ENCODE peak calls at places on chromosome 16, in four cellular contexts. G is WTC11, I is GM12878, V is K562. X is an unnamed sample.

GRCh38 chr16:27237229-27238015 is 31.1 kb downstream of the NSMCE1 start:
- DNase-seq in G (no peak), I (peak; percentile 82), V (no peak), X (peak; percentile 68)

GRCh38 chr16:2846511-2847310 is 11.3 kb downstream of the PRSS22 start:
- DNase-seq in G (no peak), I (no peak), V (no peak), X (no peak)

GRCh38 chr16:51430716-51431369 is 279.8 kb upstream of the SALL1 start:
- DNase-seq in G (no peak), I (no peak), V (no peak), X (no peak)

GRCh38 chr16:62213763-62214162 is 177.5 kb upstream of the CDH8 start:
- DNase-seq in G (peak; percentile 76), I (no peak), V (no peak), X (no peak)

GRCh38 chr16:1167276-1168107 is 14.6 kb downstream of the CACNA1H start:
- DNase-seq in G (peak; percentile 43), I (no peak), V (no peak), X (no peak)

GRCh38 chr16:79008869-79009179 is 591.7 kb downstream of the MAF start:
- DNase-seq in G (no peak), I (no peak), V (no peak), X (no peak)

GRCh38 chr16:90032664-90033346 is 13.5 kb upstream of the DBNDD1 start:
- DNase-seq in G (no peak), I (no peak), V (no peak), X (no peak)

GRCh38 chr16:57730771-57731730 is 4.5 kb upstream of the KATNB1 start:
- DNase-seq in G (no peak), I (no peak), V (no peak), X (no peak)

GRCh38 chr16:85148959-85149358 is 36.7 kb upstream of the CIBAR2 start:
- DNase-seq in G (no peak), I (no peak), V (no peak), X (no peak)

GRCh38 chr16:50371936-50372595 is 3.3 kb upstream of the BRD7 start:
- DNase-seq in G (peak; percentile 57), I (no peak), V (no peak), X (peak; percentile 64)
- TF ChIP-seq USF1 in G (no peak), I (no peak), V (no peak), X (no peak)

GRCh38 chr16:30691907-30692306 is 7.1 kb upstream of the SRCAP start:
- DNase-seq in G (no peak), I (no peak), V (no peak), X (no peak)
- TF ChIP-seq USF1 in G (no peak), I (no peak), V (no peak), X (no peak)

DNA sequence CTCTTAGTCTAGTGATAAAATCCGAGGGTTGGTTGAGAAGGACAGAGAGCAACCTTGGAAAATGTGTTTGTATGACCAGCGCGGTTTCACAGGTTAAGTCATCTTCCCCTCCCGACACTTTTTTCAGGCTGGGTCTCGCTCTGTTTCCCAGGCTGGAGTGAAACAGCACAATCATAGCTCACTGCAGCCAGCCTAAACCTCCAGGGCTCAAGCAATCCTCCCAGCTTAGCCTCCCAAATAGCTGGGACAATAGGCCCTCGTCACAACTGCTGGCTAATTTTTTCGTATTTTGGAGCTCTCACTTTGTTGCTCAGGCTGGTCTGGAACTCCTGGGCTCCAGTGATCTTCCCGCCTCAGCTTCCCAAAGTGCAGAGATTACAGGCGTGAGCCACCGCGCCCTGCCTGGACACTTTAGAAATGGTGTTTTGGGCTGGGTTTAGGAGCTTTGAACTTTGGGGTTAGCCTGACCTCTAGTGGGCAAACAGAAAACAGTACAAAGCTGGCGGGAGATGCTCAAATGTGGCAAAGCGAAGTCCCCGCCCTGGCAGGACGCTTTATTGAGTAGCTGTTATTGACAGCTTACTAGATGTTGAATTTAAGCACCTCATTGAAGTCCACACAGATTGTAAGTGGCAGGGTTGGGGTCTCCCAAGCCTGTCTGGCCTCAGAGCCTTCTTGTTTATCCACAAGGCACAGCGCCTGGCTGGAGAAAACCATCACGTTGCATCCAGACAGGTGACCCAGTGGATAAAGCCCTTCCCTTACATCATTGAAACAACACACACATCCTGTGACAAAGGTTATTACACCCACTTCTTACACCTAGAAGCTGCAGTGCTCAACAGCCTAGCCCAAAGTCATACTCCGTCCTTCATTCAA is 34.7 kb upstream of the RBBP6 start:
- DNase-seq in G (peak; percentile 64), I (peak; percentile 17), V (peak; percentile 74), X (peak; percentile 64)
- TF ChIP-seq USF1 in G (no peak), I (no peak), V (no peak), X (no peak)

GRCh38 chr16:13612623-13613022 is 307.3 kb upstream of the ERCC4 start:
- DNase-seq in G (no peak), I (no peak), V (no peak), X (no peak)
- TF ChIP-seq USF1 in G (no peak), I (no peak), V (no peak), X (no peak)

GRCh38 chr16:12150600-12150999 is 174.1 kb downstream of the SNX29 start:
- DNase-seq in G (no peak), I (no peak), V (no peak), X (no peak)
- TF ChIP-seq USF1 in G (no peak), I (no peak), V (no peak), X (no peak)

GRCh38 chr16:69089091-69089912 is 16.2 kb upstream of the HAS3 start:
- DNase-seq in G (peak; percentile 48), I (peak; percentile 21), V (peak; percentile 61), X (peak; percentile 64)
- TF ChIP-seq USF1 in G (peak; percentile 19), I (no peak), V (no peak), X (no peak)

DNA sequence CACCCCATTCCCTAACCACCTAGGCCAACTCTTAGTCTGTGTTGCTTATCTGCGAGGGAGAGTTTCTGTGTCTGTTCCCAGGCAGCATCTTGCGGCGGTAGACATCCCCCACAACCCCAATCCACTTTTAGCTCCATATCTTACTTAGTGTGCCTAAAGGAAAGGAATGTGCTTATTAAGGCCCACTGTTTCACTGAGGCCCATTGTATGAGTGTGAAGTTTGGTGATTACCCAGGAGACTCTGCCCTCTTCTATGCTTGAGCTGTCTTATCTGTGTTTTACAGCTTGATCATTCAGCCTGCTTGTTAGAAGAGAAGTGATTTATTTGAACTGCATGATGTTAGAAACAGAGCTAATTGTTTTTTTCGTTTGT is 10.3 kb upstream of the MLYCD start:
- DNase-seq in G (no peak), I (no peak), V (peak; percentile 57), X (no peak)
- TF ChIP-seq USF1 in G (no peak), I (no peak), V (no peak), X (no peak)